ENCODE peak calls at places on chromosomes 16 and 17, in four cellular contexts. One of them, this sample, is unnamed.

GRCh38 chr16:85309656-85310587 is 197.7 kb upstream of the CIBAR2 start:
- DNase-seq in M059J: no peak
- DNase-seq in GM10248: no peak
- DNase-seq in NCI-H1417: peak
- DNase-seq in this sample: no peak

GRCh38 chr17:12229315-12229714 is 208.6 kb downstream of the MAP2K4 start:
- DNase-seq in M059J: no peak
- DNase-seq in GM10248: no peak
- DNase-seq in NCI-H1417: no peak
- DNase-seq in this sample: no peak

GRCh38 chr17:75124041-75124818 is 7.3 kb downstream of the NT5C start:
- DNase-seq in M059J: peak
- DNase-seq in GM10248: no peak
- DNase-seq in NCI-H1417: no peak
- DNase-seq in this sample: peak

GRCh38 chr16:85460983-85461813 is 151.9 kb upstream of the GSE1 start:
- DNase-seq in M059J: peak
- DNase-seq in GM10248: no peak
- DNase-seq in NCI-H1417: peak
- DNase-seq in this sample: peak

GRCh38 chr17:4009164-4009785 is 45.0 kb upstream of the ATP2A3 start:
- DNase-seq in M059J: no peak
- DNase-seq in GM10248: no peak
- DNase-seq in NCI-H1417: no peak
- DNase-seq in this sample: no peak

GRCh38 chr17:17675925-17676534 is 5.2 kb upstream of the RAI1 start:
- DNase-seq in M059J: peak
- DNase-seq in GM10248: no peak
- DNase-seq in NCI-H1417: peak
- DNase-seq in this sample: no peak

GRCh38 chr17:63785556-63785955 is 11.6 kb downstream of the DDX42 start:
- DNase-seq in M059J: peak
- DNase-seq in GM10248: no peak
- DNase-seq in NCI-H1417: no peak
- DNase-seq in this sample: no peak

GRCh38 chr16:78277374-78277773 is 177.9 kb downstream of the WWOX start:
- DNase-seq in M059J: no peak
- DNase-seq in GM10248: no peak
- DNase-seq in NCI-H1417: no peak
- DNase-seq in this sample: no peak

GRCh38 chr17:30586818-30587595 is 109.8 kb downstream of the GOSR1 start:
- DNase-seq in M059J: peak
- DNase-seq in GM10248: peak
- DNase-seq in NCI-H1417: no peak
- DNase-seq in this sample: no peak

GRCh38 chr17:17321356-17322025 is 18.3 kb downstream of the NT5M start:
- DNase-seq in M059J: no peak
- DNase-seq in GM10248: no peak
- DNase-seq in NCI-H1417: no peak
- DNase-seq in this sample: no peak

GRCh38 chr17:74374786-74375185 is 7.5 kb downstream of the GPR142 start:
- DNase-seq in M059J: no peak
- DNase-seq in GM10248: no peak
- DNase-seq in NCI-H1417: no peak
- DNase-seq in this sample: no peak

GRCh38 chr16:3094289-3095027 is 4.6 kb downstream of the ZSCAN10 start:
- DNase-seq in M059J: peak
- DNase-seq in GM10248: peak
- DNase-seq in NCI-H1417: peak
- DNase-seq in this sample: no peak

GRCh38 chr17:1643293-1643998 is 2.1 kb downstream of the SCARF1 start:
- DNase-seq in M059J: no peak
- DNase-seq in GM10248: peak
- DNase-seq in NCI-H1417: peak
- DNase-seq in this sample: no peak

This sample was measured in NCI-H2107.